ENCODE peak calls at places on chromosomes 3 and 15, in six cellular contexts. One of them, this sample, is unnamed.

GRCh38 chr3:193240850-193241706 is at the start of gene PLAAT1:
- DNase-seq in type B pancreatic cell: peak
- DNase-seq in progenitor cell of endocrine pancreas: peak
- DNase-seq in GM13976: peak
- DNase-seq in cardiac muscle cell: peak
- DNase-seq in psoas muscle: peak
- DNase-seq in this sample: no peak

GRCh38 chr3:149588909-149589308 is 68.9 kb downstream of the WWTR1 start:
- DNase-seq in type B pancreatic cell: no peak
- DNase-seq in progenitor cell of endocrine pancreas: no peak
- DNase-seq in GM13976: no peak
- DNase-seq in cardiac muscle cell: no peak
- DNase-seq in psoas muscle: no peak
- DNase-seq in this sample: no peak

GRCh38 chr3:46692566-46692983 is 904 bp downstream of the ALS2CL start:
- DNase-seq in type B pancreatic cell: no peak
- DNase-seq in progenitor cell of endocrine pancreas: peak
- DNase-seq in GM13976: no peak
- DNase-seq in cardiac muscle cell: no peak
- DNase-seq in psoas muscle: no peak
- DNase-seq in this sample: no peak

GRCh38 chr3:52021869-52022268 is 26.2 kb upstream of the RPL29 start:
- DNase-seq in type B pancreatic cell: no peak
- DNase-seq in progenitor cell of endocrine pancreas: no peak
- DNase-seq in GM13976: no peak
- DNase-seq in cardiac muscle cell: peak
- DNase-seq in psoas muscle: peak
- DNase-seq in this sample: no peak

GRCh38 chr15:85840079-85840801 is 45.5 kb upstream of the KLHL25 start:
- DNase-seq in type B pancreatic cell: peak
- DNase-seq in progenitor cell of endocrine pancreas: peak
- DNase-seq in GM13976: peak
- DNase-seq in cardiac muscle cell: peak
- DNase-seq in psoas muscle: peak
- DNase-seq in this sample: peak

GRCh38 chr3:62667714-62668113 is 207.5 kb downstream of the CADPS start:
- DNase-seq in type B pancreatic cell: no peak
- DNase-seq in progenitor cell of endocrine pancreas: no peak
- DNase-seq in GM13976: no peak
- DNase-seq in cardiac muscle cell: no peak
- DNase-seq in psoas muscle: no peak
- DNase-seq in this sample: no peak

GRCh38 chr3:27357665-27358258 is 11.4 kb downstream of the NEK10 start:
- DNase-seq in type B pancreatic cell: no peak
- DNase-seq in progenitor cell of endocrine pancreas: no peak
- DNase-seq in GM13976: peak
- DNase-seq in cardiac muscle cell: peak
- DNase-seq in psoas muscle: no peak
- DNase-seq in this sample: no peak

GRCh38 chr3:30145281-30145680 is 461.1 kb upstream of the TGFBR2 start:
- DNase-seq in type B pancreatic cell: no peak
- DNase-seq in progenitor cell of endocrine pancreas: no peak
- DNase-seq in GM13976: no peak
- DNase-seq in cardiac muscle cell: no peak
- DNase-seq in psoas muscle: no peak
- DNase-seq in this sample: no peak

GRCh38 chr3:56355570-56356185 is 112.6 kb downstream of the ERC2 start:
- DNase-seq in type B pancreatic cell: no peak
- DNase-seq in progenitor cell of endocrine pancreas: no peak
- DNase-seq in GM13976: no peak
- DNase-seq in cardiac muscle cell: no peak
- DNase-seq in psoas muscle: no peak
- DNase-seq in this sample: no peak

GRCh38 chr3:4290272-4290893 is 12.8 kb upstream of the SETMAR start:
- DNase-seq in type B pancreatic cell: no peak
- DNase-seq in progenitor cell of endocrine pancreas: peak
- DNase-seq in GM13976: peak
- DNase-seq in cardiac muscle cell: peak
- DNase-seq in psoas muscle: no peak
- DNase-seq in this sample: no peak

GRCh38 chr15:31871159-31871886 is 159.0 kb upstream of the CHRNA7 start:
- DNase-seq in type B pancreatic cell: no peak
- DNase-seq in progenitor cell of endocrine pancreas: no peak
- DNase-seq in GM13976: peak
- DNase-seq in cardiac muscle cell: no peak
- DNase-seq in psoas muscle: no peak
- DNase-seq in this sample: no peak

GRCh38 chr3:101940521-101940992 is 91.2 kb downstream of the NFKBIZ start:
- DNase-seq in type B pancreatic cell: no peak
- DNase-seq in progenitor cell of endocrine pancreas: no peak
- DNase-seq in GM13976: no peak
- DNase-seq in cardiac muscle cell: peak
- DNase-seq in psoas muscle: peak
- DNase-seq in this sample: no peak

GRCh38 chr15:88624156-88624970 is 3.2 kb downstream of the AEN start:
- DNase-seq in type B pancreatic cell: no peak
- DNase-seq in progenitor cell of endocrine pancreas: no peak
- DNase-seq in GM13976: peak
- DNase-seq in cardiac muscle cell: peak
- DNase-seq in psoas muscle: no peak
- DNase-seq in this sample: no peak

GRCh38 chr3:58116161-58116955 is 94.4 kb downstream of the DNASE1L3 start:
- DNase-seq in type B pancreatic cell: no peak
- DNase-seq in progenitor cell of endocrine pancreas: no peak
- DNase-seq in GM13976: peak
- DNase-seq in cardiac muscle cell: no peak
- DNase-seq in psoas muscle: no peak
- DNase-seq in this sample: no peak

GRCh38 chr15:67917037-67917436 is 77.2 kb upstream of the RNU6-1 start:
- DNase-seq in type B pancreatic cell: no peak
- DNase-seq in progenitor cell of endocrine pancreas: no peak
- DNase-seq in GM13976: no peak
- DNase-seq in cardiac muscle cell: no peak
- DNase-seq in psoas muscle: peak
- DNase-seq in this sample: peak

GRCh38 chr3:164186095-164186494 is 892.2 kb downstream of the SI start:
- DNase-seq in type B pancreatic cell: no peak
- DNase-seq in progenitor cell of endocrine pancreas: no peak
- DNase-seq in GM13976: no peak
- DNase-seq in cardiac muscle cell: no peak
- DNase-seq in psoas muscle: no peak
- DNase-seq in this sample: no peak

GRCh38 chr3:160130950-160131349 is 94.3 kb upstream of the C3orf80 start:
- DNase-seq in type B pancreatic cell: no peak
- DNase-seq in progenitor cell of endocrine pancreas: no peak
- DNase-seq in GM13976: no peak
- DNase-seq in cardiac muscle cell: no peak
- DNase-seq in psoas muscle: no peak
- DNase-seq in this sample: no peak

GRCh38 chr15:29182590-29182989 is 87.0 kb downstream of the NSMCE3 start:
- DNase-seq in type B pancreatic cell: no peak
- DNase-seq in progenitor cell of endocrine pancreas: no peak
- DNase-seq in GM13976: no peak
- DNase-seq in cardiac muscle cell: no peak
- DNase-seq in psoas muscle: no peak
- DNase-seq in this sample: no peak

GRCh38 chr15:39084683-39085530 is 496.0 kb upstream of the THBS1 start:
- DNase-seq in type B pancreatic cell: no peak
- DNase-seq in progenitor cell of endocrine pancreas: no peak
- DNase-seq in GM13976: no peak
- DNase-seq in cardiac muscle cell: no peak
- DNase-seq in psoas muscle: no peak
- DNase-seq in this sample: no peak

GRCh38 chr15:88664151-88664778 is 25.4 kb downstream of the ISG20 start:
- DNase-seq in type B pancreatic cell: peak
- DNase-seq in progenitor cell of endocrine pancreas: no peak
- DNase-seq in GM13976: no peak
- DNase-seq in cardiac muscle cell: no peak
- DNase-seq in psoas muscle: no peak
- DNase-seq in this sample: peak

GRCh38 chr15:61421938-61422337 is 192.8 kb upstream of the RORA start:
- DNase-seq in type B pancreatic cell: no peak
- DNase-seq in progenitor cell of endocrine pancreas: no peak
- DNase-seq in GM13976: no peak
- DNase-seq in cardiac muscle cell: no peak
- DNase-seq in psoas muscle: no peak
- DNase-seq in this sample: no peak

GRCh38 chr15:53446376-53446775 is 313.1 kb downstream of the WDR72 start:
- DNase-seq in type B pancreatic cell: no peak
- DNase-seq in progenitor cell of endocrine pancreas: no peak
- DNase-seq in GM13976: no peak
- DNase-seq in cardiac muscle cell: no peak
- DNase-seq in psoas muscle: no peak
- DNase-seq in this sample: no peak

GRCh38 chr3:30185872-30186271 is 420.5 kb upstream of the TGFBR2 start:
- DNase-seq in type B pancreatic cell: no peak
- DNase-seq in progenitor cell of endocrine pancreas: no peak
- DNase-seq in GM13976: no peak
- DNase-seq in cardiac muscle cell: no peak
- DNase-seq in psoas muscle: no peak
- DNase-seq in this sample: no peak

GRCh38 chr3:97910931-97911351 is 61.3 kb downstream of the RIOX2 start:
- DNase-seq in type B pancreatic cell: no peak
- DNase-seq in progenitor cell of endocrine pancreas: no peak
- DNase-seq in GM13976: peak
- DNase-seq in cardiac muscle cell: no peak
- DNase-seq in psoas muscle: no peak
- DNase-seq in this sample: no peak

GRCh38 chr15:99706557-99707303 is 26.5 kb downstream of the LYSMD4 start:
- DNase-seq in type B pancreatic cell: no peak
- DNase-seq in progenitor cell of endocrine pancreas: no peak
- DNase-seq in GM13976: no peak
- DNase-seq in cardiac muscle cell: no peak
- DNase-seq in psoas muscle: no peak
- DNase-seq in this sample: no peak

DNA sequence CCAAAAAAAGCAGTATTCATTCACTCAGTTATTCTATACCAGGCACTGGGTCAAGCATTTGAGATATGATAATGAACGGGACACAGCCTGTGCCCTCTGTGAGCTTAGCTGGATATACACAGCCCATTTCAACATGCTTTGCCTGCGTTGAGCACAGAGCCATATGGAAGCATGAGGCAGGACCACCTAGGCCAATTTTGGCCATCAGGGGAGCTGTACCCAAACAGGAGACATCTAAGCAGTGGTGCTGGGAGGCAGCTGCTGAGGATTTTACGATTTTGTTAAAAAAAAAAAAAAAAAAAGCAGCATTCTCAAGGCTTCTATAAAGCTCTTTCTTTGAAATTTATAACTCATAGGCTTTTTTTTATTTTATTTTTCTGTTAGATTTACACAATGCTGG is 87.2 kb upstream of the SLC2A2 start:
- DNase-seq in type B pancreatic cell: no peak
- DNase-seq in progenitor cell of endocrine pancreas: no peak
- DNase-seq in GM13976: no peak
- DNase-seq in cardiac muscle cell: no peak
- DNase-seq in psoas muscle: no peak
- DNase-seq in this sample: no peak
- TF ChIP-seq CTCF in type B pancreatic cell: peak
- TF ChIP-seq CTCF in progenitor cell of endocrine pancreas: peak
- TF ChIP-seq CTCF in GM13976: no peak
- TF ChIP-seq CTCF in cardiac muscle cell: peak
- TF ChIP-seq CTCF in psoas muscle: no peak
- TF ChIP-seq CTCF in this sample: no peak

GRCh38 chr3:42572278-42572677 is 9.5 kb downstream of the SEC22C start:
- DNase-seq in type B pancreatic cell: no peak
- DNase-seq in progenitor cell of endocrine pancreas: no peak
- DNase-seq in GM13976: peak
- DNase-seq in cardiac muscle cell: peak
- DNase-seq in psoas muscle: no peak
- DNase-seq in this sample: no peak
- TF ChIP-seq CTCF in type B pancreatic cell: peak
- TF ChIP-seq CTCF in progenitor cell of endocrine pancreas: peak
- TF ChIP-seq CTCF in GM13976: peak
- TF ChIP-seq CTCF in cardiac muscle cell: peak
- TF ChIP-seq CTCF in psoas muscle: peak
- TF ChIP-seq CTCF in this sample: no peak

DNA sequence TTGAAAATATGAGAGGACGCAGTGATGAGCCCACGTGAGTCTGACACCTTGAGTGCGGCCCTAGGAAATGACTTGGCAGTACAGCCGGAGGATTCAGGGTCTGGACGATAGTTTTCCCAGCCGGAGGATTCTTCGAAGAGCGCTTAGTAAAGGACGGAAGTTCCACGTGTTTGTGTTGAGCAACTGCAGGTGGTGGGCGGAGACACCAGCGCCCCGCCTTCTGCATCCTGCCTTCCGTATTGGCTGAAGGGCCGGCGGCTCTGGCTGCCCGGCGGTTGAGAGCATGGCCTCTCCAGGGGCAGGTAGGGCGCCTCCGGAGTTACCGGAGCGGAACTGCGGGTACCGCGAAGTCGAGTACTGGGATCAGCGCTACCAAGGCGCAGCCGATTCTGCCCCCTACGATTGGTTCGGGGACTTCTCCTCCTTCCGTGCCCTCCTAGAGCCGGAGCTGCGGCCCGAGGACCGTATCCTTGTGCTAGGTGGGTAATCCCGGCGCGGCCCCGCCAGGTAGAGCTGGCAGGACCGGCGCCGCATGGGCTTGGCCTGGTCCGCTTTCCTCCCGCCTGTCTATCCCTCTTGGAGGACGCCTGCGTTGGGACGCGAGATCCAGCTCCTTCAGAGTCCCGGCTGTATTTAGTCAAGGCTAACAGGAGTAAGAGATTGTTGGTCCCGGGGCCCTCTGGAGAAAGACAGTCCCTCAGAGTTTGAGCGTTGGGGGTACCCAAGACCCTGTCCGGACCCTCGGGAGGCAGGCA is at the start of gene EEF1AKMT4:
- DNase-seq in type B pancreatic cell: peak
- DNase-seq in progenitor cell of endocrine pancreas: peak
- DNase-seq in GM13976: peak
- DNase-seq in cardiac muscle cell: peak
- DNase-seq in psoas muscle: peak
- DNase-seq in this sample: peak
- TF ChIP-seq CTCF in type B pancreatic cell: peak
- TF ChIP-seq CTCF in progenitor cell of endocrine pancreas: peak
- TF ChIP-seq CTCF in GM13976: peak
- TF ChIP-seq CTCF in cardiac muscle cell: peak
- TF ChIP-seq CTCF in psoas muscle: peak
- TF ChIP-seq CTCF in this sample: no peak

GRCh38 chr3:107798381-107798780 is 275.6 kb downstream of the BBX start:
- DNase-seq in type B pancreatic cell: no peak
- DNase-seq in progenitor cell of endocrine pancreas: no peak
- DNase-seq in GM13976: no peak
- DNase-seq in cardiac muscle cell: no peak
- DNase-seq in psoas muscle: no peak
- DNase-seq in this sample: no peak

GRCh38 chr3:107794664-107795443 is 272.1 kb downstream of the BBX start:
- DNase-seq in type B pancreatic cell: no peak
- DNase-seq in progenitor cell of endocrine pancreas: no peak
- DNase-seq in GM13976: no peak
- DNase-seq in cardiac muscle cell: no peak
- DNase-seq in psoas muscle: peak
- DNase-seq in this sample: no peak

GRCh38 chr3:107797586-107797985 is 274.8 kb downstream of the BBX start:
- DNase-seq in type B pancreatic cell: no peak
- DNase-seq in progenitor cell of endocrine pancreas: no peak
- DNase-seq in GM13976: no peak
- DNase-seq in cardiac muscle cell: no peak
- DNase-seq in psoas muscle: no peak
- DNase-seq in this sample: no peak

GRCh38 chr3:107795514-107796094 is 272.8 kb downstream of the BBX start:
- DNase-seq in type B pancreatic cell: no peak
- DNase-seq in progenitor cell of endocrine pancreas: no peak
- DNase-seq in GM13976: no peak
- DNase-seq in cardiac muscle cell: no peak
- DNase-seq in psoas muscle: no peak
- DNase-seq in this sample: no peak

GRCh38 chr3:107796786-107797185 is 274.0 kb downstream of the BBX start:
- DNase-seq in type B pancreatic cell: no peak
- DNase-seq in progenitor cell of endocrine pancreas: no peak
- DNase-seq in GM13976: no peak
- DNase-seq in cardiac muscle cell: no peak
- DNase-seq in psoas muscle: no peak
- DNase-seq in this sample: no peak
- TF ChIP-seq CTCF in type B pancreatic cell: no peak
- TF ChIP-seq CTCF in progenitor cell of endocrine pancreas: no peak
- TF ChIP-seq CTCF in GM13976: no peak
- TF ChIP-seq CTCF in cardiac muscle cell: no peak
- TF ChIP-seq CTCF in psoas muscle: no peak
- TF ChIP-seq CTCF in this sample: no peak